ENCODE peak calls at places on chromosomes 12 and 14, in five cellular contexts. J is SK-N-DZ; G is NCI-H1105 treated with DMSO at 0.1 percent for 48 hours; T is HEK293T; E is CD4-positive, CD25-positive, alpha-beta regulatory T cell. Q is an unnamed sample.

GRCh38 chr12:2256453-2256852 is 203.7 kb downstream of the CACNA1C start:
- DNase-seq in G (no peak), J (no peak), T (no peak), E (no peak), Q (no peak)

GRCh38 chr14:87170179-87170578 is 822.8 kb downstream of the GALC start:
- DNase-seq in T (no peak), J (no peak), G (no peak), E (no peak), Q (no peak)

GRCh38 chr14:104432611-104433231 is 146.8 kb upstream of the C14orf180 start:
- DNase-seq in E (no peak), J (no peak), T (no peak), G (no peak), Q (no peak)

GRCh38 chr12:116293687-116294463 is 16.4 kb upstream of the MED13L start:
- DNase-seq in E (no peak), T (no peak), G (no peak), J (no peak), Q (no peak)

GRCh38 chr14:96275182-96276112 is 19.4 kb downstream of the BDKRB1 start:
- DNase-seq in T (peak; percentile 76), E (peak; percentile 20), G (peak; percentile 60), J (peak; percentile 47), Q (peak; percentile 82)

GRCh38 chr12:130945793-130946492 is 7.8 kb upstream of the ADGRD1 start:
- DNase-seq in E (no peak), J (no peak), G (no peak), T (no peak), Q (no peak)

GRCh38 chr14:68622856-68623255 is 170.0 kb downstream of the ZFP36L1 start:
- DNase-seq in J (no peak), T (no peak), G (peak; percentile 91), E (no peak), Q (no peak)

GRCh38 chr12:132194056-132194455 is 49.8 kb downstream of the NOC4L start:
- DNase-seq in E (no peak), J (no peak), G (no peak), T (peak; percentile 66), Q (no peak)

GRCh38 chr14:65565948-65566347 is 153.4 kb downstream of the FUT8 start:
- DNase-seq in J (no peak), E (no peak), G (no peak), T (no peak), Q (no peak)

GRCh38 chr12:63989301-63989845 is 144.9 kb downstream of the SRGAP1 start:
- DNase-seq in T (no peak), E (no peak), J (no peak), G (peak; percentile 20), Q (no peak)

GRCh38 chr12:52206309-52207040 is 14.7 kb upstream of the KRT80 start:
- DNase-seq in T (no peak), J (no peak), G (no peak), E (no peak), Q (no peak)

GRCh38 chr12:13981296-13981962 is at the start of gene GRIN2B:
- DNase-seq in E (no peak), T (peak; percentile 10), J (no peak), G (peak; percentile 43), Q (peak; percentile 19)

GRCh38 chr14:23079716-23080115 is 15.2 kb downstream of the ACIN1 start:
- DNase-seq in J (no peak), T (no peak), G (no peak), E (no peak), Q (no peak)

GRCh38 chr12:31015215-31015614 is 58.4 kb upstream of the DDX11 start:
- DNase-seq in G (no peak), T (no peak), E (no peak), J (no peak), Q (no peak)

GRCh38 chr12:100437038-100437841 is 36.4 kb upstream of the NR1H4 start:
- DNase-seq in G (no peak), T (no peak), E (no peak), J (no peak), Q (no peak)

GRCh38 chr12:59164991-59165718 is 244.9 kb upstream of the LRIG3 start:
- DNase-seq in J (peak; percentile 24), E (no peak), T (no peak), G (peak; percentile 15), Q (no peak)

GRCh38 chr14:70803321-70804110 is 5.8 kb downstream of the MAP3K9 start:
- DNase-seq in E (no peak), J (no peak), G (no peak), T (no peak), Q (no peak)

GRCh38 chr14:52879958-52880357 is 70.9 kb downstream of the FERMT2 start:
- DNase-seq in T (no peak), G (no peak), J (no peak), E (no peak), Q (no peak)

GRCh38 chr14:70192915-70193314 is 4.2 kb upstream of the SLC8A3 start:
- DNase-seq in E (no peak), J (peak; percentile 37), T (peak; percentile 33), G (no peak), Q (no peak)

GRCh38 chr14:103073367-103073875 is 10.6 kb upstream of the LBHD2 start:
- DNase-seq in E (no peak), T (no peak), G (no peak), J (no peak), Q (no peak)

GRCh38 chr12:115640929-115641328 is 636.6 kb downstream of the MED13L start:
- DNase-seq in T (no peak), E (no peak), G (no peak), J (no peak), Q (no peak)

GRCh38 chr12:115155665-115156645 is 472.0 kb upstream of the TBX3 start:
- DNase-seq in T (no peak), G (no peak), E (no peak), J (no peak), Q (no peak)

GRCh38 chr12:98002887-98003493 is 512.4 kb upstream of the TMPO start:
- DNase-seq in J (peak; percentile 82), G (peak; percentile 75), E (no peak), T (peak; percentile 47), Q (peak; percentile 61)

GRCh38 chr14:92385561-92385960 is 62.6 kb downstream of the SLC24A4 start:
- DNase-seq in G (no peak), E (no peak), T (no peak), J (no peak), Q (no peak)

GRCh38 chr14:39492267-39492666 is 60.0 kb upstream of the FBXO33 start:
- DNase-seq in T (no peak), E (no peak), J (no peak), G (no peak), Q (no peak)

GRCh38 chr12:120684523-120684932 is 2.4 kb upstream of the MLEC start:
- DNase-seq in E (no peak), J (no peak), T (no peak), G (no peak), Q (no peak)

GRCh38 chr14:86057018-86057667 is 527.2 kb downstream of the FLRT2 start:
- DNase-seq in J (peak; percentile 37), T (peak; percentile 9), E (no peak), G (peak; percentile 44), Q (peak; percentile 30)

GRCh38 chr12:30977124-30977523 is 50.6 kb downstream of the TSPAN11 start:
- DNase-seq in J (no peak), G (no peak), T (no peak), E (no peak), Q (no peak)

GRCh38 chr12:46446645-46447044 is 74.1 kb upstream of the SLC38A2 start:
- DNase-seq in T (no peak), E (no peak), J (no peak), G (no peak), Q (no peak)

GRCh38 chr14:65101631-65102440 is 481 bp downstream of the MAX start:
- DNase-seq in G (no peak), T (peak; percentile 26), E (peak; percentile 51), J (no peak), Q (peak; percentile 41)

GRCh38 chr12:126114420-126114819 is 1049.2 kb downstream of the AACS start:
- DNase-seq in T (no peak), J (no peak), E (no peak), G (no peak), Q (no peak)

GRCh38 chr12:32482226-32482625 is 82.9 kb downstream of the FGD4 start:
- DNase-seq in T (no peak), G (no peak), E (no peak), J (no peak), Q (no peak)

GRCh38 chr12:6264402-6265037 is 46.0 kb upstream of the PLEKHG6 start:
- DNase-seq in T (no peak), J (peak; percentile 79), E (no peak), G (peak; percentile 20), Q (no peak)

GRCh38 chr14:65594153-65594881 is 181.8 kb downstream of the FUT8 start:
- DNase-seq in J (no peak), T (no peak), E (no peak), G (no peak), Q (no peak)

GRCh38 chr12:58388261-58388660 is 446.9 kb downstream of the ATP23 start:
- DNase-seq in J (no peak), T (no peak), G (no peak), E (no peak), Q (no peak)

GRCh38 chr14:68619805-68620574 is 172.9 kb downstream of the ZFP36L1 start:
- DNase-seq in T (no peak), J (no peak), G (no peak), E (no peak), Q (no peak)

Q was measured in endothelial cell.